ENCODE peak calls at places on chromosomes 13 and 19, in six cellular contexts. A, M, N, S, K and U are unnamed samples.

GRCh38 chr13:48890386-48890785 is 85.3 kb upstream of the FNDC3A start:
- DNase-seq in S (no peak), N (no peak), A (no peak), K (no peak), M (no peak), U (no peak)

GRCh38 chr13:29940715-29941114 is 90.3 kb upstream of the UBL3 start:
- DNase-seq in A (no peak), S (no peak), K (no peak), N (no peak), M (no peak), U (no peak)

GRCh38 chr13:35285677-35286076 is 190.8 kb downstream of the MAB21L1 start:
- DNase-seq in M (no peak), K (no peak), N (no peak), A (no peak), S (no peak), U (no peak)

GRCh38 chr13:85997587-85997986 is 198.4 kb upstream of the SLITRK6 start:
- DNase-seq in A (no peak), S (peak), N (no peak), M (no peak), K (no peak), U (no peak)

GRCh38 chr13:20567881-20568528 is 1.0 kb downstream of the IFT88 start:
- DNase-seq in N (no peak), A (no peak), S (peak), M (no peak), K (no peak), U (no peak)

GRCh38 chr13:102405499-102406079 is 3.7 kb upstream of the FGF14 start:
- DNase-seq in N (peak), M (peak), S (peak), A (peak), K (no peak), U (no peak)

GRCh38 chr13:40026174-40026585 is 370.7 kb downstream of the COG6 start:
- DNase-seq in S (no peak), M (no peak), K (no peak), N (peak), A (no peak), U (no peak)

GRCh38 chr13:39688699-39689405 is 33.4 kb downstream of the COG6 start:
- DNase-seq in K (no peak), A (no peak), M (no peak), N (peak), S (peak), U (no peak)

GRCh38 chr19:50214699-50215543 is 11.5 kb downstream of the MYH14 start:
- DNase-seq in K (peak), N (no peak), M (no peak), A (no peak), S (no peak), U (no peak)

GRCh38 chr19:34838753-34839431 is 65.9 kb upstream of the ZNF599 start:
- DNase-seq in S (no peak), N (no peak), A (peak), K (peak), M (peak), U (no peak)

GRCh38 chr19:3893509-3894179 is 13.2 kb downstream of the ATCAY start:
- DNase-seq in N (no peak), K (no peak), M (no peak), S (no peak), A (no peak), U (no peak)

GRCh38 chr19:926595-927043 is 784 bp downstream of the ARID3A start:
- DNase-seq in S (peak), M (no peak), K (no peak), N (no peak), A (no peak), U (peak)

GRCh38 chr13:83955011-83955410 is 72.7 kb upstream of the SLITRK1 start:
- DNase-seq in M (no peak), S (no peak), N (no peak), K (no peak), A (no peak), U (no peak)

GRCh38 chr19:52922841-52923781 is at the start of gene ZNF888:
- DNase-seq in A (peak), S (peak), K (peak), M (peak), N (peak), U (peak)

GRCh38 chr13:106172176-106172905 is 363.1 kb downstream of the EFNB2 start:
- DNase-seq in M (no peak), K (no peak), A (no peak), N (peak), S (no peak), U (no peak)

GRCh38 chr13:78121459-78122348 is 203.1 kb upstream of the EDNRB start:
- DNase-seq in S (peak), K (peak), A (peak), M (no peak), N (peak), U (peak)

GRCh38 chr13:58619396-58620113 is 988.0 kb downstream of the PCDH17 start:
- DNase-seq in N (no peak), K (no peak), S (peak), A (no peak), M (no peak), U (no peak)

GRCh38 chr19:41426952-41427646 is at the start of gene B3GNT8:
- DNase-seq in A (peak), M (peak), S (peak), N (peak), K (peak), U (peak)
- H3K18ac ChIP-seq in A (peak), M (peak), S (peak), N (no peak), K (peak), U (peak)

GRCh38 chr19:18304496-18305312 is 18.2 kb downstream of the LSM4 start:
- DNase-seq in N (peak), A (no peak), M (peak), K (no peak), S (peak), U (peak)
- H3K18ac ChIP-seq in N (peak), A (peak), M (no peak), K (peak), S (peak), U (peak)

GRCh38 chr13:110278859-110279258 is 28.1 kb downstream of the COL4A1 start:
- DNase-seq in K (no peak), A (no peak), M (no peak), S (no peak), N (no peak), U (no peak)

GRCh38 chr13:110277357-110277950 is 29.5 kb downstream of the COL4A1 start:
- DNase-seq in S (no peak), A (no peak), K (no peak), N (no peak), M (no peak), U (no peak)

GRCh38 chr13:110274687-110275086 is 32.3 kb downstream of the COL4A1 start:
- DNase-seq in N (no peak), M (no peak), K (peak), S (no peak), A (no peak), U (no peak)

GRCh38 chr13:110275931-110276552 is 30.9 kb downstream of the COL4A1 start:
- DNase-seq in K (no peak), N (no peak), S (no peak), M (no peak), A (no peak), U (no peak)

GRCh38 chr13:110276553-110276950 is 30.4 kb downstream of the COL4A1 start:
- DNase-seq in K (no peak), A (no peak), S (no peak), N (no peak), M (no peak), U (peak)
- H3K18ac ChIP-seq in K (no peak), A (no peak), S (no peak), N (no peak), M (no peak), U (no peak)

DNA sequence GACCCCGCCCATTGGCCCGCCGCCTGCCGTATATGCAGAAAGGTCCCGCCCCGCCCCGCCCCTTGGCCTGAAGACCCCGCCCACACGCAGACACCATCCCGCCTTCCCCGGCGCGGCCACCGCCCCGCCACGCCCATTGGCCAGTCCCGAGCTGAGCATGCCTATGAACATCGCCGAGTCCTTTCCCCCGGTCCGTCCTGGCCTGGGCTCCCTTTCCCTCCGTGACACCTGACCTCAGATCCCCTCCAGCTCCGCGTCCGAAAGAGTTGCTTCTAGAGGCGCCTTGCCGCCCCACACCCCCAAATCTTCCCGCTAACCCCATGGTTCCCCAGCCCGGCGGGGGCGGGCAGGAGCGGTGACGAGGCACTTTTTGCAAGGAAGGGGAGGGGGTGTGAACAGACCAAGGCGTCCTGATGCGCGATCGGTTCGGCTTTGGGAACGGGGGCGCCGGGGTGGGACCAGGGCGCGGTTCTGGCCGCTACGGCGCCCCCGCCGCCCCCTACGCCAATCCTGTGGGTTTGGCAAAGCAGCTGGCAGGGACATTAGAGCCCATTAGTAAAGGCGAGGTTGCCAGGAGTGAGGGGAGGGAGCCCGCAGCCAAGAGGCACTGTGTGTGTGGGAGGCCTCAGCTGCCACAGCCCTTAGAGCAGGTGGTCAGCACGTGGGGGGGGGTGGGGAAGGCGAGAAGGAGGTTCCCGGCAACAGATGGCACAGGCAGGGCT is 409 bp upstream of the NUMBL start:
- DNase-seq in S (peak), M (peak), A (no peak), N (peak), K (peak), U (peak)
- H3K18ac ChIP-seq in S (peak), M (peak), A (peak), N (peak), K (peak), U (peak)